ENCODE peak calls at places on chromosomes 1 and 21, in six cellular contexts. J, P, C, R, O and E are unnamed samples.

GRCh38 chr1:39103321-39104157 is 77.4 kb downstream of the NDUFS5 start:
- DNase-seq in J (no peak), P (no peak), C (peak), R (no peak), O (no peak), E (no peak)

GRCh38 chr21:38170283-38170682 is 86.5 kb upstream of the KCNJ15 start:
- DNase-seq in J (no peak), P (no peak), C (peak), R (peak), O (no peak), E (no peak)

GRCh38 chr1:11731719-11732283 is 4.1 kb upstream of the AGTRAP start:
- DNase-seq in J (no peak), P (no peak), C (peak), R (peak), O (no peak), E (no peak)

GRCh38 chr1:31762726-31763670 is 1.1 kb downstream of the ADGRB2 start:
- DNase-seq in J (peak), P (peak), C (no peak), R (peak), O (peak), E (peak)

GRCh38 chr1:9373614-9374013 is 80.9 kb downstream of the SPSB1 start:
- DNase-seq in J (no peak), P (no peak), C (no peak), R (no peak), O (no peak), E (no peak)

GRCh38 chr1:105087496-105087895 is 1337.8 kb downstream of the AMY1C start:
- DNase-seq in J (no peak), P (no peak), C (no peak), R (no peak), O (no peak), E (no peak)

GRCh38 chr1:25580933-25581332 is 35.7 kb upstream of the MAN1C1 start:
- DNase-seq in J (no peak), P (no peak), C (no peak), R (peak), O (no peak), E (no peak)

GRCh38 chr1:186442651-186443114 is 18.2 kb downstream of the PDC start:
- DNase-seq in J (no peak), P (no peak), C (peak), R (no peak), O (no peak), E (no peak)

GRCh38 chr1:65830306-65830705 is 37.6 kb downstream of the PDE4B start:
- DNase-seq in J (no peak), P (no peak), C (no peak), R (no peak), O (no peak), E (no peak)

GRCh38 chr1:29709711-29710169 is 473.4 kb downstream of the PTPRU start:
- DNase-seq in J (no peak), P (no peak), C (peak), R (no peak), O (no peak), E (no peak)

GRCh38 chr1:179817789-179818188 is 59.8 kb downstream of the TOR1AIP2 start:
- DNase-seq in J (no peak), P (no peak), C (peak), R (no peak), O (no peak), E (no peak)

GRCh38 chr1:45913925-45914501 is 110.6 kb downstream of the MAST2 start:
- DNase-seq in J (no peak), P (no peak), C (no peak), R (no peak), O (no peak), E (no peak)

GRCh38 chr21:33078907-33079582 is 9.1 kb downstream of the OLIG1 start:
- DNase-seq in J (peak), P (no peak), C (peak), R (no peak), O (no peak), E (no peak)

GRCh38 chr1:235404190-235404589 is 37.0 kb downstream of the TBCE start:
- DNase-seq in J (no peak), P (no peak), C (no peak), R (no peak), O (no peak), E (no peak)

GRCh38 chr1:89310505-89310904 is 37.8 kb upstream of the GBP5 start:
- DNase-seq in J (no peak), P (no peak), C (no peak), R (no peak), O (no peak), E (no peak)

GRCh38 chr21:37219766-37220432 is 47.2 kb downstream of the VPS26C start:
- DNase-seq in J (no peak), P (peak), C (no peak), R (no peak), O (no peak), E (no peak)

GRCh38 chr1:169214598-169214997 is 108.1 kb downstream of the ATP1B1 start:
- DNase-seq in J (no peak), P (no peak), C (no peak), R (no peak), O (no peak), E (no peak)